ENCODE peak calls at places on chromosomes 11 and 22, in six cellular contexts. One of them, this sample, is unnamed.

GRCh38 chr11:123526027-123526805 is 96.1 kb downstream of the GRAMD1B start:
- DNase-seq in hepatic stellate cell: no peak
- DNase-seq in lower lobe of right lung: no peak
- DNase-seq in stimulated activated CD8-positive, alpha-beta memory T cell treated with anti-CD3 and anti-CD28 coated beads, Interleukin-7, amount 100 ng/mL, for 48 hours: no peak
- DNase-seq in Daoy: no peak
- DNase-seq in T47D: no peak
- DNase-seq in this sample: no peak

GRCh38 chr11:76152086-76152658 is 54.1 kb downstream of the WNT11 start:
- DNase-seq in hepatic stellate cell: peak
- DNase-seq in stimulated activated CD8-positive, alpha-beta memory T cell treated with anti-CD3 and anti-CD28 coated beads, Interleukin-7, amount 100 ng/mL, for 48 hours: peak
- DNase-seq in T47D: peak
- DNase-seq in Daoy: peak
- DNase-seq in lower lobe of right lung: peak
- DNase-seq in this sample: peak

GRCh38 chr22:24411256-24412004 is 16.0 kb upstream of the ADORA2A start:
- DNase-seq in hepatic stellate cell: no peak
- DNase-seq in T47D: no peak
- DNase-seq in Daoy: no peak
- DNase-seq in lower lobe of right lung: no peak
- DNase-seq in stimulated activated CD8-positive, alpha-beta memory T cell treated with anti-CD3 and anti-CD28 coated beads, Interleukin-7, amount 100 ng/mL, for 48 hours: no peak
- DNase-seq in this sample: no peak

GRCh38 chr11:122893131-122893530 is 10.6 kb downstream of the JHY start:
- DNase-seq in hepatic stellate cell: no peak
- DNase-seq in T47D: no peak
- DNase-seq in lower lobe of right lung: no peak
- DNase-seq in stimulated activated CD8-positive, alpha-beta memory T cell treated with anti-CD3 and anti-CD28 coated beads, Interleukin-7, amount 100 ng/mL, for 48 hours: no peak
- DNase-seq in Daoy: no peak
- DNase-seq in this sample: no peak

GRCh38 chr11:47182380-47182779 is 3.9 kb downstream of the PACSIN3 start:
- DNase-seq in Daoy: no peak
- DNase-seq in hepatic stellate cell: no peak
- DNase-seq in lower lobe of right lung: no peak
- DNase-seq in stimulated activated CD8-positive, alpha-beta memory T cell treated with anti-CD3 and anti-CD28 coated beads, Interleukin-7, amount 100 ng/mL, for 48 hours: no peak
- DNase-seq in T47D: no peak
- DNase-seq in this sample: no peak

GRCh38 chr22:37638351-37639069 is 959 bp upstream of the SH3BP1 start:
- DNase-seq in hepatic stellate cell: no peak
- DNase-seq in stimulated activated CD8-positive, alpha-beta memory T cell treated with anti-CD3 and anti-CD28 coated beads, Interleukin-7, amount 100 ng/mL, for 48 hours: no peak
- DNase-seq in Daoy: no peak
- DNase-seq in lower lobe of right lung: no peak
- DNase-seq in T47D: no peak
- DNase-seq in this sample: no peak

GRCh38 chr11:70853103-70853830 is 399.1 kb downstream of the SHANK2 start:
- DNase-seq in Daoy: peak
- DNase-seq in T47D: no peak
- DNase-seq in stimulated activated CD8-positive, alpha-beta memory T cell treated with anti-CD3 and anti-CD28 coated beads, Interleukin-7, amount 100 ng/mL, for 48 hours: no peak
- DNase-seq in hepatic stellate cell: no peak
- DNase-seq in lower lobe of right lung: no peak
- DNase-seq in this sample: no peak

GRCh38 chr11:2360081-2360642 is 16.9 kb upstream of the CD81 start:
- DNase-seq in hepatic stellate cell: no peak
- DNase-seq in T47D: no peak
- DNase-seq in Daoy: no peak
- DNase-seq in stimulated activated CD8-positive, alpha-beta memory T cell treated with anti-CD3 and anti-CD28 coated beads, Interleukin-7, amount 100 ng/mL, for 48 hours: no peak
- DNase-seq in lower lobe of right lung: no peak
- DNase-seq in this sample: no peak

GRCh38 chr11:44748606-44749005 is 21.8 kb downstream of the TSPAN18 start:
- DNase-seq in hepatic stellate cell: no peak
- DNase-seq in lower lobe of right lung: no peak
- DNase-seq in stimulated activated CD8-positive, alpha-beta memory T cell treated with anti-CD3 and anti-CD28 coated beads, Interleukin-7, amount 100 ng/mL, for 48 hours: no peak
- DNase-seq in Daoy: no peak
- DNase-seq in T47D: no peak
- DNase-seq in this sample: no peak

GRCh38 chr11:66547662-66548009 is 933 bp downstream of the ACTN3 start:
- DNase-seq in lower lobe of right lung: no peak
- DNase-seq in hepatic stellate cell: no peak
- DNase-seq in stimulated activated CD8-positive, alpha-beta memory T cell treated with anti-CD3 and anti-CD28 coated beads, Interleukin-7, amount 100 ng/mL, for 48 hours: no peak
- DNase-seq in T47D: no peak
- DNase-seq in Daoy: no peak
- DNase-seq in this sample: no peak

GRCh38 chr22:29344137-29344536 is 28.6 kb upstream of the RASL10A start:
- DNase-seq in Daoy: peak
- DNase-seq in hepatic stellate cell: no peak
- DNase-seq in T47D: peak
- DNase-seq in lower lobe of right lung: peak
- DNase-seq in stimulated activated CD8-positive, alpha-beta memory T cell treated with anti-CD3 and anti-CD28 coated beads, Interleukin-7, amount 100 ng/mL, for 48 hours: no peak
- DNase-seq in this sample: peak

GRCh38 chr11:78228467-78228866 is 39.7 kb downstream of the USP35 start:
- DNase-seq in Daoy: no peak
- DNase-seq in T47D: peak
- DNase-seq in hepatic stellate cell: peak
- DNase-seq in stimulated activated CD8-positive, alpha-beta memory T cell treated with anti-CD3 and anti-CD28 coated beads, Interleukin-7, amount 100 ng/mL, for 48 hours: no peak
- DNase-seq in lower lobe of right lung: no peak
- DNase-seq in this sample: peak

GRCh38 chr11:60307507-60308195 is 19.4 kb upstream of the MS4A6E start:
- DNase-seq in lower lobe of right lung: no peak
- DNase-seq in T47D: no peak
- DNase-seq in stimulated activated CD8-positive, alpha-beta memory T cell treated with anti-CD3 and anti-CD28 coated beads, Interleukin-7, amount 100 ng/mL, for 48 hours: peak
- DNase-seq in Daoy: peak
- DNase-seq in hepatic stellate cell: no peak
- DNase-seq in this sample: no peak

GRCh38 chr22:29011868-29012428 is 49.7 kb downstream of the C22orf31 start:
- DNase-seq in T47D: no peak
- DNase-seq in lower lobe of right lung: no peak
- DNase-seq in Daoy: no peak
- DNase-seq in stimulated activated CD8-positive, alpha-beta memory T cell treated with anti-CD3 and anti-CD28 coated beads, Interleukin-7, amount 100 ng/mL, for 48 hours: no peak
- DNase-seq in hepatic stellate cell: no peak
- DNase-seq in this sample: no peak

This sample was measured in HTR-8/SVneo.